ENCODE peak calls at places on chromosomes 16 and 17, in four cellular contexts. W is substantia nigra; Z is stomach; K is stimulated activated effector memory CD8-positive, alpha-beta T cell treated with anti-CD3 and anti-CD28 coated beads, Interleukin-12 subunit alpha, Interleukin-12 subunit beta, amount 100 ng/mL, for 72 hours. E is an unnamed sample.

GRCh38 chr16:49631521-49632041 is 224.3 kb downstream of the ZNF423 start:
- DNase-seq in W (peak; percentile 36), Z (no peak), K (no peak), E (no peak)

GRCh38 chr16:1825381-1825863 is 1.2 kb downstream of the HAGH start:
- DNase-seq in W (no peak), Z (peak; percentile 46), K (no peak), E (no peak)

GRCh38 chr17:46766493-46767491 is 51.7 kb downstream of the WNT3 start:
- DNase-seq in W (no peak), Z (peak; percentile 18), K (no peak), E (no peak)

GRCh38 chr16:58306327-58306726 is 11.5 kb upstream of the PRSS54 start:
- DNase-seq in W (no peak), Z (peak; percentile 56), K (peak; percentile 62), E (no peak)

GRCh38 chr17:3796110-3796821 is 4.7 kb downstream of the ITGAE start:
- DNase-seq in W (no peak), Z (peak; percentile 48), K (peak; percentile 96), E (no peak)

GRCh38 chr17:44840274-44840673 is 7.4 kb upstream of the HIGD1B start:
- DNase-seq in W (no peak), Z (no peak), K (no peak), E (no peak)

GRCh38 chr16:83102336-83102735 is 475.6 kb downstream of the CDH13 start:
- DNase-seq in W (no peak), Z (no peak), K (no peak), E (no peak)

GRCh38 chr17:51475650-51476221 is 215.4 kb downstream of the UTP18 start:
- DNase-seq in W (no peak), Z (no peak), K (no peak), E (no peak)

GRCh38 chr17:8290043-8290442 is 1.6 kb downstream of the RANGRF start:
- DNase-seq in W (no peak), Z (no peak), K (no peak), E (no peak)

GRCh38 chr16:10130482-10130996 is 51.7 kb downstream of the GRIN2A start:
- DNase-seq in W (no peak), Z (no peak), K (no peak), E (no peak)

GRCh38 chr16:84153660-84154214 is 8.6 kb downstream of the DNAAF1 start:
- DNase-seq in W (no peak), Z (no peak), K (no peak), E (no peak)

GRCh38 chr17:78359216-78359935 is 501 bp downstream of the SOCS3 start:
- DNase-seq in W (no peak), Z (no peak), K (peak; percentile 84), E (no peak)

GRCh38 chr16:11157143-11157542 is 98.9 kb downstream of the SOCS1 start:
- DNase-seq in W (no peak), Z (no peak), K (no peak), E (no peak)

GRCh38 chr16:3021449-3022207 is 1.5 kb downstream of the TNFRSF12A start:
- DNase-seq in W (peak; percentile 25), Z (peak; percentile 80), K (peak; percentile 87), E (no peak)

GRCh38 chr17:19867654-19868395 is at the start of gene ULK2:
- DNase-seq in W (peak; percentile 74), Z (peak; percentile 68), K (peak; percentile 73), E (no peak)

GRCh38 chr17:39979865-39980401 is 674 bp upstream of the PSMD3 start:
- DNase-seq in W (no peak), Z (no peak), K (no peak), E (peak; percentile 26)

GRCh38 chr17:17904171-17905035 is 67.6 kb upstream of the SREBF1 start:
- DNase-seq in W (no peak), Z (no peak), K (no peak), E (no peak)

GRCh38 chr17:76566613-76566943 is 19.1 kb downstream of the ST6GALNAC2 start:
- DNase-seq in W (no peak), Z (no peak), K (no peak), E (no peak)

GRCh38 chr16:56983211-56983751 is 6.1 kb upstream of the NLRC5 start:
- DNase-seq in W (no peak), Z (peak; percentile 55), K (no peak), E (no peak)

GRCh38 chr17:29585080-29585751 is 4.2 kb downstream of the GIT1 start:
- DNase-seq in W (no peak), Z (no peak), K (no peak), E (no peak)

GRCh38 chr17:40952675-40953074 is 14.1 kb downstream of the KRT39 start:
- DNase-seq in W (no peak), Z (no peak), K (no peak), E (no peak)

GRCh38 chr16:23182675-23183485 is at the start of gene SCNN1G:
- DNase-seq in W (no peak), Z (peak; percentile 31), K (peak; percentile 49), E (no peak)

GRCh38 chr17:33968350-33969044 is 286.6 kb upstream of the CCL2 start:
- DNase-seq in W (no peak), Z (no peak), K (peak; percentile 59), E (no peak)

GRCh38 chr16:13093676-13094075 is 192.3 kb downstream of the SHISA9 start:
- DNase-seq in W (no peak), Z (no peak), K (no peak), E (no peak)

GRCh38 chr16:77299395-77299794 is 100.2 kb downstream of the SYCE1L start:
- DNase-seq in W (no peak), Z (no peak), K (no peak), E (no peak)

GRCh38 chr17:50550661-50551432 is 3.9 kb downstream of the SPATA20 start:
- DNase-seq in W (peak; percentile 76), Z (peak; percentile 86), K (no peak), E (peak; percentile 33)

GRCh38 chr16:79599837-79600635 is 501 bp downstream of the MAF start:
- DNase-seq in W (peak; percentile 74), Z (peak; percentile 72), K (peak; percentile 84), E (peak; percentile 76)

GRCh38 chr17:56269998-56270397 is 116.7 kb downstream of the ANKFN1 start:
- DNase-seq in W (no peak), Z (no peak), K (no peak), E (no peak)

GRCh38 chr16:66899945-66900688 is 18.6 kb downstream of the CDH16 start:
- DNase-seq in W (no peak), Z (peak; percentile 87), K (no peak), E (no peak)